ENCODE peak calls at places on chromosome 15, in seven cellular contexts. J, I, Q, D, E, P and H are unnamed samples.

GRCh38 chr15:89998141-89998661 is 2.9 kb upstream of the ZNF710 start:
- DNase-seq in J (no peak), I (no peak), Q (peak; percentile 59), D (no peak), E (no peak), P (peak; percentile 28), H (peak; percentile 16)

GRCh38 chr15:92929002-92929401 is 28.9 kb downstream of the CHD2 start:
- DNase-seq in J (no peak), I (no peak), Q (no peak), D (no peak), E (no peak), P (no peak), H (no peak)

GRCh38 chr15:50425219-50425618 is 1.0 kb downstream of the USP8 start:
- DNase-seq in J (no peak), I (no peak), Q (no peak), D (no peak), E (no peak), P (no peak), H (no peak)

GRCh38 chr15:29870495-29871151 is 48.4 kb upstream of the TJP1 start:
- DNase-seq in J (no peak), I (no peak), Q (no peak), D (peak; percentile 16), E (no peak), P (peak; percentile 15), H (no peak)

GRCh38 chr15:90019611-90020010 is 18.5 kb downstream of the ZNF710 start:
- DNase-seq in J (no peak), I (no peak), Q (no peak), D (no peak), E (no peak), P (no peak), H (peak; percentile 24)

GRCh38 chr15:73981761-73982222 is 10.3 kb downstream of the STOML1 start:
- DNase-seq in J (no peak), I (no peak), Q (no peak), D (no peak), E (no peak), P (no peak), H (no peak)

GRCh38 chr15:49063402-49064280 is 17.4 kb upstream of the SECISBP2L start:
- DNase-seq in J (no peak), I (no peak), Q (no peak), D (no peak), E (no peak), P (no peak), H (no peak)

GRCh38 chr15:36430721-36431265 is 148.6 kb upstream of the CDIN1 start:
- DNase-seq in J (no peak), I (no peak), Q (no peak), D (no peak), E (no peak), P (no peak), H (no peak)